ENCODE peak calls at places on chromosomes 12 and 14, in eight cellular contexts. W, R, C, A, G, N, M and V are unnamed samples.

GRCh38 chr12:98935847-98936246 is 290.8 kb downstream of the APAF1 start:
- DNase-seq in C (no peak), G (no peak), M (no peak), A (no peak), N (no peak), R (no peak), W (no peak), V (no peak)

GRCh38 chr14:65318636-65319506 is 93.7 kb upstream of the FUT8 start:
- DNase-seq in A (no peak), R (no peak), W (no peak), C (no peak), G (no peak), M (no peak), N (no peak), V (no peak)

GRCh38 chr12:104815935-104816334 is 142.2 kb downstream of the SLC41A2 start:
- DNase-seq in A (no peak), G (no peak), R (no peak), M (no peak), N (no peak), C (no peak), W (no peak), V (no peak)

GRCh38 chr14:69647216-69647615 is 35.8 kb downstream of the SUSD6 start:
- DNase-seq in A (no peak), C (no peak), R (no peak), N (no peak), W (no peak), M (no peak), G (no peak), V (no peak)

GRCh38 chr14:32560213-32560857 is 231.2 kb downstream of the AKAP6 start:
- DNase-seq in W (no peak), C (peak; percentile 12), R (peak; percentile 59), A (peak; percentile 88), N (peak; percentile 31), M (peak; percentile 30), G (no peak), V (peak; percentile 44)

GRCh38 chr12:82383930-82384513 is 25.7 kb downstream of the METTL25 start:
- DNase-seq in W (no peak), R (no peak), N (no peak), G (no peak), M (no peak), A (peak; percentile 41), C (no peak), V (no peak)

GRCh38 chr12:55935742-55936151 is 4.8 kb downstream of the DGKA start:
- DNase-seq in W (no peak), C (no peak), A (peak; percentile 54), G (peak; percentile 82), M (no peak), R (no peak), N (no peak), V (no peak)

GRCh38 chr14:92510972-92511371 is 2.6 kb upstream of the RIN3 start:
- DNase-seq in C (no peak), G (no peak), A (peak; percentile 71), R (no peak), M (no peak), W (no peak), N (no peak), V (no peak)

GRCh38 chr12:62914443-62914909 is 20.5 kb downstream of the PPM1H start:
- DNase-seq in A (no peak), N (no peak), G (no peak), M (no peak), W (no peak), C (no peak), R (no peak), V (no peak)

GRCh38 chr12:97940629-97941028 is 478.0 kb downstream of the RMST start:
- DNase-seq in A (peak; percentile 61), G (no peak), M (no peak), R (no peak), C (no peak), N (no peak), W (no peak), V (no peak)

GRCh38 chr12:120474092-120474960 is 4.8 kb upstream of the SRSF9 start:
- DNase-seq in A (peak; percentile 42), M (no peak), R (peak; percentile 27), C (no peak), W (no peak), G (no peak), N (no peak), V (peak; percentile 84)

GRCh38 chr12:64890873-64891468 is 66.5 kb downstream of the TBC1D30 start:
- DNase-seq in A (peak; percentile 87), M (peak; percentile 50), C (peak; percentile 21), N (no peak), R (peak; percentile 54), G (no peak), W (no peak), V (no peak)

GRCh38 chr12:55072093-55072492 is 52.3 kb downstream of the NEUROD4 start:
- DNase-seq in A (peak; percentile 78), C (no peak), N (peak; percentile 61), W (no peak), R (no peak), G (peak; percentile 36), M (no peak), V (no peak)

GRCh38 chr12:91778938-91779400 is 366.7 kb downstream of the BTG1 start:
- DNase-seq in G (no peak), M (peak; percentile 78), A (no peak), N (peak; percentile 26), C (peak; percentile 9), W (peak; percentile 5), R (no peak), V (no peak)

GRCh38 chr12:96444403-96444802 is 44.2 kb upstream of the CDK17 start:
- DNase-seq in R (no peak), G (no peak), M (no peak), C (no peak), W (no peak), A (no peak), N (no peak), V (no peak)

GRCh38 chr12:130097798-130098255 is 64.4 kb upstream of the FZD10 start:
- DNase-seq in A (no peak), M (no peak), C (no peak), N (no peak), W (no peak), G (no peak), R (no peak), V (peak; percentile 66)
- TF ChIP-seq POLR2AphosphoS5 in A (no peak), M (no peak), C (no peak), N (no peak), W (no peak), G (no peak), R (no peak), V (no peak)

DNA sequence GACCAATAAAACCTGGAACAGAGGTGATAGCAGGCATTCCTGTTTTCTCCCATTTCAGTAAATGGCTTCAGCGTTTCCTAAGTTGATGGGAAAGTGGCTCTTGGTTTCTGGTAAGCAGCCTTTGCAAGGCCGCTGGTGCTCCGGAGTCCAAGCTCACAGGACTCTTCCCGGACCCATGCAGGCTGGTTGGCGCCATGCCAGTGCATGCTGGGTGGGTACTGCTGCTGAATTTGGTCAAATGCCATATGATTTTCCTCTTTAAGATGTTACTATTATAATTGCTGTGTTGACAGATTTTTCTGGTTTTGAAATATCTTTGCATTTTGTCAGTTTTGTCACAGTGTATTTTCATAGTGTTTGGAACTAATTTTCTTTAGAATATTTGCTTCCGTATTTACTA is 27.7 kb downstream of the PPP2R5C start:
- DNase-seq in A (no peak), R (peak; percentile 69), W (no peak), N (no peak), G (peak; percentile 39), M (no peak), C (no peak), V (no peak)
- TF ChIP-seq POLR2AphosphoS5 in A (no peak), R (no peak), W (no peak), N (no peak), G (no peak), M (no peak), C (no peak), V (no peak)

GRCh38 chr14:67643671-67644070 is 24.0 kb downstream of the ARG2 start:
- DNase-seq in R (no peak), G (no peak), M (no peak), C (no peak), W (no peak), A (no peak), N (no peak), V (no peak)

GRCh38 chr14:67646136-67646535 is 26.4 kb downstream of the ARG2 start:
- DNase-seq in W (no peak), M (no peak), R (no peak), A (no peak), N (no peak), C (no peak), G (no peak), V (no peak)

GRCh38 chr14:67645414-67645813 is 25.7 kb downstream of the ARG2 start:
- DNase-seq in N (peak; percentile 53), G (no peak), W (no peak), M (no peak), C (no peak), A (no peak), R (no peak), V (no peak)

GRCh38 chr14:67641902-67642749 is 22.4 kb downstream of the ARG2 start:
- DNase-seq in W (no peak), M (no peak), A (no peak), R (no peak), N (no peak), C (no peak), G (no peak), V (no peak)

DNA sequence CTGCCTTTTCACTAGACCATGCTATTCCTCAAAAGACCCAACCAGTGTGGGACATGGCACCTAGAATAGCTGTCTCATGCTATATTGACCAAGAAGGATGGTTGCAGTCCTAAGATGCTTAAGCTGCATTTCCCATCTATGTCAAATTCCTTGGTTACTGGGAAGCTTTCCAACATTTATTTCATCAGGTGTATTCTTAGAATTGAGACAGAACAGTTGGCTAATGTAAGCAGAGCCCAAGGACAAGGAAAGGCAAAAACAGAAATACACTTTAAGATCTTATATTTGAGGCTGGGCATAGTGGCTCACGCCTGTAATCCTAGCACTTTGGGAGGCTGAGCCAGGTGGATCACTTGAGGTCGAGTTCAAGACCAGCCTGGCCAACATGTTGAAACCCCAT is 24.7 kb downstream of the ARG2 start:
- DNase-seq in M (no peak), C (no peak), R (no peak), W (no peak), G (no peak), A (no peak), N (no peak), V (no peak)
- TF ChIP-seq POLR2AphosphoS5 in M (no peak), C (no peak), R (no peak), W (no peak), G (no peak), A (no peak), N (no peak), V (no peak)

DNA sequence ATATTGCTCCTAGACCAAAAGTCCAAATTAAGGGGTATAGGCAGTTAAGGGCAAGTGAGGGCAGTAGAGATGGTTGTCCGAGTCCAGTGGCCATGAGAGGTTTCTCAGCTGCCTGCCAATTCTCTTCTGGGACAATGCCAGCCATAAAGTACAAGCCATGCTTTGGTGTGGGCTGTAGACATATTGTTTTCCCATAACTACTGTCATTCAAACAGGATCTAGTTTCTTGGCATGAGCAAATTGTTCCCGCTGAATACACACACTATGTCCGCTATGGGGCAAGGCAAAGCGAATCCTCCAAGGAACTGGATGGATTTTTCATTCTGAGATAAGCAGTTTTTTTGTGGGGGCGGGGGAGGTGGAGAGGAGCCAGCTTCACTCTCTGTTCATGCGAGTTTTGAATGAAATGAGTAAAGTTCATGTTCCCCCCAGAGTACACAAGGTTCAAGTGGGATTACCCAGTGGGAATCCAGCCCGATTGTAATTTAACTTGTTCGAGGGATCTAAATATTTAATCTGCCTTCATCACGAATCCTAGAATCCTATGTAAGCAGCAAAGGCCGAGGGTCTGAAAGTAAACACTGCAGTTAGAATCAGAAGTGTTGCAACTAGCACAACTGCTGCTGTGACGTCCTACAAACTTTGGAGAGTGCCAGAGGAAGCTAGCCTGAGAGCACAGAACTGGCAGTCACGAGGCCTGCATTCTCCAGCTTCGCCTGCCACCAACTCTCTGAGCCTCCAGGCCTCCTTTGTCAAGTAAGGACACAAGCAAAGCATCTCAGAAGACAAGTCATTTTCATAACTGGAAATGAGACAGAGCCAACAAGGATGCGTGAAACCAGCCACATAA is 137.0 kb downstream of the CRADD start:
- DNase-seq in A (no peak), W (no peak), R (no peak), C (no peak), M (no peak), N (peak; percentile 66), G (no peak), V (peak; percentile 72)
- TF ChIP-seq POLR2AphosphoS5 in A (no peak), W (no peak), R (no peak), C (no peak), M (no peak), N (peak; percentile 98), G (peak; percentile 74), V (peak; percentile 63)